ENCODE peak calls at places on chromosomes 1 and 21, in six cellular contexts. U is mucosa of gallbladder; I is tibial artery; Y is colonic mucosa; O is RCC 7860; L is activated CD8-positive, alpha-beta memory T cell treated with anti-CD3 and anti-CD28 coated beads, Interleukin-2, amount 50 U/mL, for 4 hours. S is an unnamed sample.

GRCh38 chr1:210248341-210248740 is 15.7 kb downstream of the SERTAD4 start:
- DNase-seq in U (no peak), I (no peak), L (no peak), Y (no peak), O (no peak), S (no peak)

GRCh38 chr1:98393719-98394118 is 267.8 kb upstream of the SNX7 start:
- DNase-seq in U (no peak), O (no peak), Y (no peak), L (no peak), I (no peak), S (no peak)

GRCh38 chr1:160129558-160129957 is 14.0 kb downstream of the ATP1A2 start:
- DNase-seq in I (no peak), O (no peak), U (no peak), Y (no peak), L (no peak), S (no peak)

GRCh38 chr1:72557446-72558049 is 275.2 kb upstream of the NEGR1 start:
- DNase-seq in O (no peak), Y (no peak), I (no peak), L (no peak), U (no peak), S (no peak)

GRCh38 chr21:31743712-31744111 is 11.8 kb upstream of the SCAF4 start:
- DNase-seq in O (no peak), U (no peak), L (no peak), Y (no peak), I (no peak), S (no peak)

GRCh38 chr1:218312509-218312908 is 27.4 kb downstream of the RRP15 start:
- DNase-seq in U (no peak), O (no peak), I (no peak), L (no peak), Y (no peak), S (no peak)

GRCh38 chr1:117591248-117591647 is 14.6 kb upstream of the TENT5C start:
- DNase-seq in L (no peak), U (no peak), O (no peak), I (no peak), Y (peak), S (no peak)

GRCh38 chr1:183630748-183631147 is 4.8 kb downstream of the ARPC5 start:
- DNase-seq in I (no peak), O (no peak), U (no peak), L (no peak), Y (no peak), S (no peak)

GRCh38 chr1:51131185-51131584 is 29.2 kb downstream of the C1orf185 start:
- DNase-seq in U (no peak), L (no peak), O (no peak), I (no peak), Y (no peak), S (no peak)

GRCh38 chr1:116832268-116832931 is 77.3 kb upstream of the PTGFRN start:
- DNase-seq in U (no peak), O (no peak), L (no peak), Y (no peak), I (no peak), S (no peak)

GRCh38 chr1:4825841-4826450 is 171.5 kb downstream of the AJAP1 start:
- DNase-seq in O (no peak), I (no peak), Y (no peak), U (no peak), L (no peak), S (no peak)